ENCODE peak calls at places on chromosome 12, in six cellular contexts. One of them, this sample, is unnamed.

GRCh38 chr12:54571166-54571856 is 17.1 kb downstream of the PPP1R1A start:
- DNase-seq in transverse colon: no peak
- DNase-seq in GM12864: no peak
- DNase-seq in effector memory CD8-positive, alpha-beta T cell: no peak
- DNase-seq in CD8-positive, alpha-beta T cell: no peak
- DNase-seq in stimulated activated CD4-positive, alpha-beta T cell treated with anti-CD3 and anti-CD28 coated beads, TNF-alpha, amount 100 ng/mL, for 24 hours: no peak
- DNase-seq in this sample: no peak

GRCh38 chr12:14239350-14239934 is 126.0 kb upstream of the ATF7IP start:
- DNase-seq in transverse colon: no peak
- DNase-seq in effector memory CD8-positive, alpha-beta T cell: no peak
- DNase-seq in GM12864: peak; percentile 78
- DNase-seq in stimulated activated CD4-positive, alpha-beta T cell treated with anti-CD3 and anti-CD28 coated beads, TNF-alpha, amount 100 ng/mL, for 24 hours: no peak
- DNase-seq in CD8-positive, alpha-beta T cell: no peak
- DNase-seq in this sample: no peak

GRCh38 chr12:81809829-81810595 is 50.9 kb upstream of the PPFIA2 start:
- DNase-seq in effector memory CD8-positive, alpha-beta T cell: no peak
- DNase-seq in CD8-positive, alpha-beta T cell: no peak
- DNase-seq in stimulated activated CD4-positive, alpha-beta T cell treated with anti-CD3 and anti-CD28 coated beads, TNF-alpha, amount 100 ng/mL, for 24 hours: no peak
- DNase-seq in transverse colon: no peak
- DNase-seq in GM12864: no peak
- DNase-seq in this sample: no peak

GRCh38 chr12:124827588-124828184 is 36.0 kb downstream of the SCARB1 start:
- DNase-seq in CD8-positive, alpha-beta T cell: no peak
- DNase-seq in stimulated activated CD4-positive, alpha-beta T cell treated with anti-CD3 and anti-CD28 coated beads, TNF-alpha, amount 100 ng/mL, for 24 hours: no peak
- DNase-seq in transverse colon: peak; percentile 60
- DNase-seq in effector memory CD8-positive, alpha-beta T cell: no peak
- DNase-seq in GM12864: no peak
- DNase-seq in this sample: no peak

GRCh38 chr12:72074065-72074464 is 135.4 kb downstream of the TPH2 start:
- DNase-seq in stimulated activated CD4-positive, alpha-beta T cell treated with anti-CD3 and anti-CD28 coated beads, TNF-alpha, amount 100 ng/mL, for 24 hours: no peak
- DNase-seq in transverse colon: no peak
- DNase-seq in CD8-positive, alpha-beta T cell: no peak
- DNase-seq in GM12864: no peak
- DNase-seq in effector memory CD8-positive, alpha-beta T cell: no peak
- DNase-seq in this sample: no peak

GRCh38 chr12:4562034-4562657 is at the start of gene DYRK4:
- DNase-seq in GM12864: no peak
- DNase-seq in CD8-positive, alpha-beta T cell: no peak
- DNase-seq in transverse colon: peak; percentile 92
- DNase-seq in stimulated activated CD4-positive, alpha-beta T cell treated with anti-CD3 and anti-CD28 coated beads, TNF-alpha, amount 100 ng/mL, for 24 hours: no peak
- DNase-seq in effector memory CD8-positive, alpha-beta T cell: no peak
- DNase-seq in this sample: peak; percentile 80

GRCh38 chr12:12661086-12661485 is 34.9 kb downstream of the GPR19 start:
- DNase-seq in CD8-positive, alpha-beta T cell: no peak
- DNase-seq in GM12864: no peak
- DNase-seq in effector memory CD8-positive, alpha-beta T cell: no peak
- DNase-seq in transverse colon: no peak
- DNase-seq in stimulated activated CD4-positive, alpha-beta T cell treated with anti-CD3 and anti-CD28 coated beads, TNF-alpha, amount 100 ng/mL, for 24 hours: no peak
- DNase-seq in this sample: no peak

GRCh38 chr12:124919646-124920352 is 5.3 kb upstream of the UBC start:
- DNase-seq in GM12864: peak; percentile 72
- DNase-seq in transverse colon: no peak
- DNase-seq in stimulated activated CD4-positive, alpha-beta T cell treated with anti-CD3 and anti-CD28 coated beads, TNF-alpha, amount 100 ng/mL, for 24 hours: no peak
- DNase-seq in CD8-positive, alpha-beta T cell: no peak
- DNase-seq in effector memory CD8-positive, alpha-beta T cell: no peak
- DNase-seq in this sample: peak; percentile 54

GRCh38 chr12:93484315-93484981 is 17.1 kb downstream of the MRPL42 start:
- DNase-seq in transverse colon: no peak
- DNase-seq in CD8-positive, alpha-beta T cell: no peak
- DNase-seq in GM12864: no peak
- DNase-seq in stimulated activated CD4-positive, alpha-beta T cell treated with anti-CD3 and anti-CD28 coated beads, TNF-alpha, amount 100 ng/mL, for 24 hours: no peak
- DNase-seq in effector memory CD8-positive, alpha-beta T cell: no peak
- DNase-seq in this sample: no peak

GRCh38 chr12:6444031-6444430 is 724 bp upstream of the CD27 start:
- DNase-seq in transverse colon: no peak
- DNase-seq in effector memory CD8-positive, alpha-beta T cell: no peak
- DNase-seq in CD8-positive, alpha-beta T cell: no peak
- DNase-seq in GM12864: no peak
- DNase-seq in stimulated activated CD4-positive, alpha-beta T cell treated with anti-CD3 and anti-CD28 coated beads, TNF-alpha, amount 100 ng/mL, for 24 hours: no peak
- DNase-seq in this sample: peak; percentile 5

GRCh38 chr12:6631549-6631961 is 4.2 kb downstream of the LPAR5 start:
- DNase-seq in GM12864: no peak
- DNase-seq in transverse colon: peak; percentile 87
- DNase-seq in stimulated activated CD4-positive, alpha-beta T cell treated with anti-CD3 and anti-CD28 coated beads, TNF-alpha, amount 100 ng/mL, for 24 hours: no peak
- DNase-seq in effector memory CD8-positive, alpha-beta T cell: no peak
- DNase-seq in CD8-positive, alpha-beta T cell: no peak
- DNase-seq in this sample: no peak

GRCh38 chr12:124758266-124759200 is 105.1 kb downstream of the SCARB1 start:
- DNase-seq in transverse colon: no peak
- DNase-seq in stimulated activated CD4-positive, alpha-beta T cell treated with anti-CD3 and anti-CD28 coated beads, TNF-alpha, amount 100 ng/mL, for 24 hours: no peak
- DNase-seq in effector memory CD8-positive, alpha-beta T cell: no peak
- DNase-seq in GM12864: no peak
- DNase-seq in CD8-positive, alpha-beta T cell: no peak
- DNase-seq in this sample: no peak

GRCh38 chr12:3047961-3048360 is 29.2 kb upstream of the TSPAN9 start:
- DNase-seq in CD8-positive, alpha-beta T cell: no peak
- DNase-seq in GM12864: no peak
- DNase-seq in transverse colon: no peak
- DNase-seq in stimulated activated CD4-positive, alpha-beta T cell treated with anti-CD3 and anti-CD28 coated beads, TNF-alpha, amount 100 ng/mL, for 24 hours: no peak
- DNase-seq in effector memory CD8-positive, alpha-beta T cell: no peak
- DNase-seq in this sample: no peak

GRCh38 chr12:124720687-124721500 is 142.8 kb downstream of the SCARB1 start:
- DNase-seq in stimulated activated CD4-positive, alpha-beta T cell treated with anti-CD3 and anti-CD28 coated beads, TNF-alpha, amount 100 ng/mL, for 24 hours: no peak
- DNase-seq in GM12864: no peak
- DNase-seq in effector memory CD8-positive, alpha-beta T cell: no peak
- DNase-seq in transverse colon: peak; percentile 39
- DNase-seq in CD8-positive, alpha-beta T cell: no peak
- DNase-seq in this sample: peak; percentile 88

GRCh38 chr12:51405801-51406207 is 14.6 kb upstream of the GALNT6 start:
- DNase-seq in stimulated activated CD4-positive, alpha-beta T cell treated with anti-CD3 and anti-CD28 coated beads, TNF-alpha, amount 100 ng/mL, for 24 hours: no peak
- DNase-seq in transverse colon: no peak
- DNase-seq in CD8-positive, alpha-beta T cell: no peak
- DNase-seq in effector memory CD8-positive, alpha-beta T cell: no peak
- DNase-seq in GM12864: no peak
- DNase-seq in this sample: no peak

GRCh38 chr12:110012137-110012536 is 12.9 kb downstream of the ANKRD13A start:
- DNase-seq in transverse colon: peak; percentile 65
- DNase-seq in effector memory CD8-positive, alpha-beta T cell: peak; percentile 30
- DNase-seq in stimulated activated CD4-positive, alpha-beta T cell treated with anti-CD3 and anti-CD28 coated beads, TNF-alpha, amount 100 ng/mL, for 24 hours: no peak
- DNase-seq in GM12864: no peak
- DNase-seq in CD8-positive, alpha-beta T cell: peak; percentile 33
- DNase-seq in this sample: no peak

GRCh38 chr12:2396448-2396871 is 343.7 kb downstream of the CACNA1C start:
- DNase-seq in GM12864: no peak
- DNase-seq in stimulated activated CD4-positive, alpha-beta T cell treated with anti-CD3 and anti-CD28 coated beads, TNF-alpha, amount 100 ng/mL, for 24 hours: no peak
- DNase-seq in CD8-positive, alpha-beta T cell: no peak
- DNase-seq in transverse colon: peak; percentile 30
- DNase-seq in effector memory CD8-positive, alpha-beta T cell: no peak
- DNase-seq in this sample: peak; percentile 86

GRCh38 chr12:43241971-43242370 is 310.0 kb downstream of the ADAMTS20 start:
- DNase-seq in transverse colon: no peak
- DNase-seq in CD8-positive, alpha-beta T cell: no peak
- DNase-seq in stimulated activated CD4-positive, alpha-beta T cell treated with anti-CD3 and anti-CD28 coated beads, TNF-alpha, amount 100 ng/mL, for 24 hours: no peak
- DNase-seq in effector memory CD8-positive, alpha-beta T cell: no peak
- DNase-seq in GM12864: no peak
- DNase-seq in this sample: no peak

GRCh38 chr12:74285773-74286172 is 251.9 kb upstream of the ATXN7L3B start:
- DNase-seq in stimulated activated CD4-positive, alpha-beta T cell treated with anti-CD3 and anti-CD28 coated beads, TNF-alpha, amount 100 ng/mL, for 24 hours: no peak
- DNase-seq in effector memory CD8-positive, alpha-beta T cell: no peak
- DNase-seq in GM12864: no peak
- DNase-seq in CD8-positive, alpha-beta T cell: no peak
- DNase-seq in transverse colon: no peak
- DNase-seq in this sample: no peak

GRCh38 chr12:78914859-78915331 is 50.3 kb downstream of the SYT1 start:
- DNase-seq in effector memory CD8-positive, alpha-beta T cell: no peak
- DNase-seq in transverse colon: no peak
- DNase-seq in stimulated activated CD4-positive, alpha-beta T cell treated with anti-CD3 and anti-CD28 coated beads, TNF-alpha, amount 100 ng/mL, for 24 hours: no peak
- DNase-seq in CD8-positive, alpha-beta T cell: no peak
- DNase-seq in GM12864: no peak
- DNase-seq in this sample: no peak

GRCh38 chr12:70757830-70758493 is 120.7 kb upstream of the PTPRB start:
- DNase-seq in CD8-positive, alpha-beta T cell: no peak
- DNase-seq in transverse colon: no peak
- DNase-seq in GM12864: no peak
- DNase-seq in effector memory CD8-positive, alpha-beta T cell: no peak
- DNase-seq in stimulated activated CD4-positive, alpha-beta T cell treated with anti-CD3 and anti-CD28 coated beads, TNF-alpha, amount 100 ng/mL, for 24 hours: no peak
- DNase-seq in this sample: no peak

GRCh38 chr12:104906695-104907094 is 51.4 kb downstream of the SLC41A2 start:
- DNase-seq in transverse colon: no peak
- DNase-seq in stimulated activated CD4-positive, alpha-beta T cell treated with anti-CD3 and anti-CD28 coated beads, TNF-alpha, amount 100 ng/mL, for 24 hours: no peak
- DNase-seq in CD8-positive, alpha-beta T cell: no peak
- DNase-seq in effector memory CD8-positive, alpha-beta T cell: no peak
- DNase-seq in GM12864: no peak
- DNase-seq in this sample: no peak

GRCh38 chr12:101076940-101077351 is 133.1 kb downstream of the SLC5A8 start:
- DNase-seq in CD8-positive, alpha-beta T cell: no peak
- DNase-seq in transverse colon: no peak
- DNase-seq in effector memory CD8-positive, alpha-beta T cell: no peak
- DNase-seq in stimulated activated CD4-positive, alpha-beta T cell treated with anti-CD3 and anti-CD28 coated beads, TNF-alpha, amount 100 ng/mL, for 24 hours: no peak
- DNase-seq in GM12864: no peak
- DNase-seq in this sample: no peak